ENCODE peak calls at places on chromosomes 12 and 14, in six cellular contexts. One of them, this sample, is unnamed.

GRCh38 chr12:106900554-106900953 is 55.2 kb upstream of the TMEM263 start:
- DNase-seq in neuronal stem cell: no peak
- DNase-seq in H9: no peak
- DNase-seq in mesenchymal stem cell: no peak
- DNase-seq in IMR-90: no peak
- DNase-seq in H1: no peak
- DNase-seq in this sample: no peak

GRCh38 chr12:122795807-122796206 is 21.4 kb downstream of the CCDC62 start:
- DNase-seq in neuronal stem cell: no peak
- DNase-seq in mesenchymal stem cell: no peak
- DNase-seq in H9: no peak
- DNase-seq in H1: no peak
- DNase-seq in IMR-90: no peak
- DNase-seq in this sample: no peak

GRCh38 chr14:88476375-88476774 is 78.4 kb downstream of the PTPN21 start:
- DNase-seq in H1: no peak
- DNase-seq in mesenchymal stem cell: no peak
- DNase-seq in IMR-90: no peak
- DNase-seq in neuronal stem cell: no peak
- DNase-seq in H9: no peak
- DNase-seq in this sample: peak

GRCh38 chr14:80927385-80927989 is 14.1 kb downstream of the CEP128 start:
- DNase-seq in IMR-90: no peak
- DNase-seq in H9: peak
- DNase-seq in neuronal stem cell: no peak
- DNase-seq in mesenchymal stem cell: no peak
- DNase-seq in H1: no peak
- DNase-seq in this sample: no peak

GRCh38 chr12:123621619-123622530 is 11.6 kb downstream of the EIF2B1 start:
- DNase-seq in IMR-90: no peak
- DNase-seq in H9: no peak
- DNase-seq in mesenchymal stem cell: no peak
- DNase-seq in H1: no peak
- DNase-seq in neuronal stem cell: no peak
- DNase-seq in this sample: no peak

GRCh38 chr12:105967038-105967776 is 171.5 kb downstream of the NUAK1 start:
- DNase-seq in neuronal stem cell: no peak
- DNase-seq in IMR-90: peak
- DNase-seq in H9: no peak
- DNase-seq in H1: no peak
- DNase-seq in mesenchymal stem cell: no peak
- DNase-seq in this sample: no peak

GRCh38 chr12:111532741-111533140 is 66.4 kb downstream of the ATXN2 start:
- DNase-seq in H1: no peak
- DNase-seq in IMR-90: no peak
- DNase-seq in neuronal stem cell: no peak
- DNase-seq in H9: no peak
- DNase-seq in mesenchymal stem cell: no peak
- DNase-seq in this sample: no peak

GRCh38 chr14:95315156-95315555 is 4.6 kb downstream of the CLMN start:
- DNase-seq in mesenchymal stem cell: no peak
- DNase-seq in IMR-90: no peak
- DNase-seq in H9: no peak
- DNase-seq in neuronal stem cell: no peak
- DNase-seq in H1: no peak
- DNase-seq in this sample: no peak

GRCh38 chr12:110693731-110694130 is 4.8 kb upstream of the HVCN1 start:
- DNase-seq in H9: no peak
- DNase-seq in H1: no peak
- DNase-seq in neuronal stem cell: no peak
- DNase-seq in mesenchymal stem cell: no peak
- DNase-seq in IMR-90: no peak
- DNase-seq in this sample: no peak

GRCh38 chr12:76688627-76689026 is 75.3 kb upstream of the ZDHHC17 start:
- DNase-seq in IMR-90: no peak
- DNase-seq in H1: no peak
- DNase-seq in H9: no peak
- DNase-seq in mesenchymal stem cell: no peak
- DNase-seq in neuronal stem cell: no peak
- DNase-seq in this sample: no peak

GRCh38 chr14:95374262-95374997 is 54.7 kb upstream of the CLMN start:
- DNase-seq in neuronal stem cell: no peak
- DNase-seq in H9: no peak
- DNase-seq in mesenchymal stem cell: no peak
- DNase-seq in IMR-90: no peak
- DNase-seq in H1: no peak
- DNase-seq in this sample: no peak

GRCh38 chr12:92431146-92431545 is 271.6 kb upstream of the PLEKHG7 start:
- DNase-seq in mesenchymal stem cell: no peak
- DNase-seq in neuronal stem cell: no peak
- DNase-seq in H9: peak
- DNase-seq in IMR-90: no peak
- DNase-seq in H1: no peak
- DNase-seq in this sample: no peak
- H3K9ac ChIP-seq in mesenchymal stem cell: no peak
- H3K9ac ChIP-seq in neuronal stem cell: no peak
- H3K9ac ChIP-seq in H9: no peak
- H3K9ac ChIP-seq in IMR-90: no peak
- H3K9ac ChIP-seq in H1: no peak
- H3K9ac ChIP-seq in this sample: no peak

GRCh38 chr12:52260351-52261210 is 13.9 kb upstream of the KRT86 start:
- DNase-seq in neuronal stem cell: no peak
- DNase-seq in mesenchymal stem cell: no peak
- DNase-seq in H9: no peak
- DNase-seq in H1: no peak
- DNase-seq in IMR-90: peak
- DNase-seq in this sample: no peak
- H3K14ac ChIP-seq in neuronal stem cell: no peak
- H3K14ac ChIP-seq in mesenchymal stem cell: no peak
- H3K14ac ChIP-seq in H9: no peak
- H3K14ac ChIP-seq in H1: no peak
- H3K14ac ChIP-seq in IMR-90: no peak
- H3K14ac ChIP-seq in this sample: no peak

GRCh38 chr12:66497000-66497897 is 181.6 kb downstream of the GRIP1 start:
- DNase-seq in IMR-90: no peak
- DNase-seq in mesenchymal stem cell: no peak
- DNase-seq in H1: peak
- DNase-seq in H9: peak
- DNase-seq in neuronal stem cell: no peak
- DNase-seq in this sample: no peak
- H3K9ac ChIP-seq in IMR-90: no peak
- H3K9ac ChIP-seq in mesenchymal stem cell: no peak
- H3K9ac ChIP-seq in H1: peak
- H3K9ac ChIP-seq in H9: peak
- H3K9ac ChIP-seq in neuronal stem cell: no peak
- H3K9ac ChIP-seq in this sample: no peak

GRCh38 chr14:64685364-64686130 is 18.7 kb upstream of the PLEKHG3 start:
- DNase-seq in H1: no peak
- DNase-seq in mesenchymal stem cell: no peak
- DNase-seq in IMR-90: no peak
- DNase-seq in neuronal stem cell: no peak
- DNase-seq in H9: no peak
- DNase-seq in this sample: no peak
- H3K14ac ChIP-seq in H1: no peak
- H3K14ac ChIP-seq in mesenchymal stem cell: no peak
- H3K14ac ChIP-seq in IMR-90: no peak
- H3K14ac ChIP-seq in neuronal stem cell: no peak
- H3K14ac ChIP-seq in H9: peak
- H3K14ac ChIP-seq in this sample: no peak